ENCODE peak calls at places on chromosomes 7 and 10, in seven cellular contexts. X, V, F, I, Q, T and E are unnamed samples. For H3K9me2, the result is how much of the 10 kb centered on the place peaks cover.

GRCh38 chr7:29480456-29480855 is 83.2 kb upstream of the PRR15 start:
- DNase-seq in Q (no peak), V (peak), T (no peak), X (no peak), I (no peak), F (no peak), E (no peak)

GRCh38 chr7:40267583-40267982 is 132.8 kb downstream of the SUGCT start:
- DNase-seq in T (no peak), Q (no peak), V (no peak), X (no peak), I (no peak), F (no peak), E (no peak)

GRCh38 chr10:43965033-43965917 is 316.6 kb upstream of the ZNF32 start:
- DNase-seq in X (no peak), Q (no peak), V (no peak), F (no peak), T (peak), I (no peak), E (peak)

GRCh38 chr7:88254721-88255120 is 34.9 kb upstream of the SRI start:
- DNase-seq in X (peak), V (no peak), I (no peak), Q (no peak), F (peak), T (no peak), E (no peak)

GRCh38 chr7:137681657-137682562 is 164.9 kb downstream of the DGKI start:
- DNase-seq in F (no peak), Q (no peak), X (peak), V (no peak), I (no peak), T (no peak), E (no peak)

GRCh38 chr7:27160546-27161213 is 4.2 kb upstream of the HOXA7 start:
- DNase-seq in V (peak), T (peak), Q (peak), I (peak), X (peak), F (no peak), E (peak)

GRCh38 chr7:134947831-134948230 is 38.5 kb upstream of the AGBL3 start:
- DNase-seq in F (no peak), T (no peak), I (no peak), V (no peak), X (no peak), Q (no peak), E (no peak)

GRCh38 chr10:127854769-127855583 is 37.8 kb downstream of the CLRN3 start:
- DNase-seq in X (no peak), I (no peak), V (no peak), T (peak), F (no peak), Q (no peak), E (peak)

GRCh38 chr7:33982425-33982786 is 77.1 kb downstream of the BMPER start:
- DNase-seq in V (no peak), X (peak), Q (no peak), F (peak), T (no peak), I (peak), E (no peak)

GRCh38 chr7:107180378-107180777 is 11.6 kb downstream of the HBP1 start:
- DNase-seq in V (peak), T (no peak), I (no peak), F (peak), X (peak), Q (no peak), E (no peak)

GRCh38 chr10:111035542-111035941 is 41.3 kb upstream of the ADRA2A start:
- DNase-seq in X (no peak), I (no peak), T (no peak), Q (no peak), V (no peak), F (no peak), E (no peak)

GRCh38 chr10:8665322-8665721 is 610.8 kb downstream of the GATA3 start:
- DNase-seq in T (no peak), X (no peak), Q (no peak), I (no peak), F (no peak), V (peak), E (no peak)

GRCh38 chr10:78139336-78139735 is 105.7 kb downstream of the RPS24 start:
- DNase-seq in X (no peak), I (peak), Q (peak), T (no peak), F (no peak), V (peak), E (no peak)

GRCh38 chr10:95728535-95728934 is 27.4 kb upstream of the ENTPD1 start:
- DNase-seq in Q (no peak), F (no peak), V (no peak), I (no peak), T (no peak), X (peak), E (no peak)

GRCh38 chr10:53664620-53665019 is 892.0 kb upstream of the MBL2 start:
- DNase-seq in X (peak), T (no peak), F (no peak), I (no peak), V (peak), Q (no peak), E (no peak)

GRCh38 chr10:4241724-4242345 is 456.8 kb upstream of the KLF6 start:
- DNase-seq in T (no peak), I (peak), F (no peak), V (peak), Q (no peak), X (no peak), E (no peak)

GRCh38 chr7:73425356-73425983 is 8.1 kb upstream of the FZD9 start:
- DNase-seq in V (no peak), I (no peak), F (no peak), X (no peak), T (no peak), Q (no peak), E (no peak)

GRCh38 chr10:33559105-33559504 is 224.6 kb upstream of the NRP1 start:
- DNase-seq in I (no peak), T (no peak), F (no peak), Q (peak), X (peak), V (peak), E (no peak)

GRCh38 chr7:131244259-131244852 is 83.3 kb upstream of the MKLN1 start:
- DNase-seq in Q (peak), T (no peak), F (peak), X (peak), I (peak), V (peak), E (no peak)

GRCh38 chr7:55117286-55117685 is 98.5 kb downstream of the EGFR start:
- DNase-seq in F (no peak), Q (no peak), I (no peak), X (no peak), V (no peak), T (no peak), E (no peak)

GRCh38 chr10:59073456-59074053 is 102.9 kb upstream of the PHYHIPL start:
- DNase-seq in X (no peak), F (no peak), I (no peak), T (no peak), V (peak), Q (no peak), E (no peak)

GRCh38 chr7:2607122-2607912 is 24.5 kb upstream of the TTYH3 start:
- DNase-seq in F (no peak), V (no peak), X (no peak), Q (peak), I (no peak), T (no peak), E (no peak)

GRCh38 chr7:867001-867405 is 9.4 kb upstream of the GET4 start:
- DNase-seq in F (no peak), V (no peak), Q (no peak), T (no peak), X (no peak), I (no peak), E (no peak)

GRCh38 chr10:69961168-69961863 is 91.3 kb upstream of the MACROH2A2 start:
- DNase-seq in T (peak), I (peak), V (peak), X (peak), F (no peak), Q (peak), E (no peak)

GRCh38 chr7:79461660-79462059 is 8.2 kb upstream of the MAGI2 start:
- DNase-seq in X (peak), V (peak), Q (no peak), F (no peak), I (no peak), T (no peak), E (no peak)

GRCh38 chr10:4431114-4431862 is 394.7 kb upstream of the AKR1E2 start:
- DNase-seq in I (no peak), T (no peak), X (no peak), V (no peak), F (peak), Q (no peak), E (no peak)

GRCh38 chr7:21128418-21128817 is 299.5 kb upstream of the SP4 start:
- DNase-seq in V (peak), X (peak), F (no peak), T (no peak), I (no peak), Q (no peak), E (no peak)

GRCh38 chr10:33706746-33707145 is 372.3 kb upstream of the NRP1 start:
- DNase-seq in V (no peak), Q (no peak), T (no peak), I (no peak), F (no peak), X (peak), E (no peak)

GRCh38 chr7:148983220-148984146 is 44.8 kb downstream of the PDIA4 start:
- DNase-seq in X (peak), Q (peak), V (peak), I (peak), T (peak), F (peak), E (peak)

GRCh38 chr10:93541402-93542357 is 24.8 kb upstream of the FFAR4 start:
- DNase-seq in T (peak), X (peak), I (peak), F (peak), V (peak), Q (peak), E (no peak)

GRCh38 chr10:128324058-128324457 is 197.8 kb upstream of the MKI67 start:
- DNase-seq in V (peak), X (no peak), Q (no peak), I (peak), F (no peak), T (no peak), E (peak)

GRCh38 chr7:148838905-148839304 is 45.2 kb downstream of the EZH2 start:
- DNase-seq in Q (no peak), V (no peak), X (no peak), I (no peak), F (no peak), T (no peak), E (peak)

GRCh38 chr10:61939575-61940301 is 38.2 kb downstream of the ARID5B start:
- DNase-seq in Q (no peak), T (no peak), X (peak), V (no peak), F (no peak), I (no peak), E (no peak)

GRCh38 chr10:61941202-61941651 is 39.7 kb downstream of the ARID5B start:
- DNase-seq in V (no peak), F (no peak), Q (no peak), T (peak), X (no peak), I (no peak), E (no peak)

GRCh38 chr10:61944445-61945123 is 43.1 kb downstream of the ARID5B start:
- DNase-seq in X (peak), I (no peak), F (no peak), T (no peak), Q (no peak), V (no peak), E (no peak)

GRCh38 chr10:61942997-61943457 is 41.5 kb downstream of the ARID5B start:
- DNase-seq in Q (no peak), I (no peak), V (no peak), F (no peak), X (no peak), T (no peak), E (no peak)

GRCh38 chr10:61943699-61944444 is 42.4 kb downstream of the ARID5B start:
- DNase-seq in I (no peak), V (no peak), Q (peak), X (peak), F (no peak), T (peak), E (no peak)
- TF ChIP-seq CTCF in I (no peak), V (no peak), Q (peak), X (peak), F (no peak), T (peak), E (peak)

DNA sequence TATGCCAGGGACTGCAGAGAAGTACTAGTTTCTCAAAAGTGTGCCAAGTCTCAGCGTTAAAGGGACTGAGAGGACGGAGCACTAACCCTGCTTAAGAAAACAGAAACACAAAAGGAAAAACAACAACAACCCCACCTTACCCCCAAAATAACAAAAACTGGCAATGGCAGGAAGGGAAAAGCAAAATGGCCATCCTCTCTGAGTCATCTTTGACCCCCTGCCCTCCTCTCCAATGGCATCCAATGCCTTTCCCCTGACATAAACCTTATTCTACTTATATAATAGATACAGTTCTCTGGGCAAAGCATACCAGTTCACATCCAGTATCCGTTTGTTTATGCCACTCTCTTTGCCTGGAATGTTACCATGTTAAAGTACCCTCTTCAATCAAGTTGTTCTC is 1.6 kb downstream of the POLR1F start:
- DNase-seq in X (no peak), T (no peak), Q (no peak), I (no peak), F (no peak), V (no peak), E (no peak)
- TF ChIP-seq EZH2phosphoT487 in X (no peak), T (no peak), Q (no peak), I (no peak), F (no peak), V (no peak), E (no peak)

DNA sequence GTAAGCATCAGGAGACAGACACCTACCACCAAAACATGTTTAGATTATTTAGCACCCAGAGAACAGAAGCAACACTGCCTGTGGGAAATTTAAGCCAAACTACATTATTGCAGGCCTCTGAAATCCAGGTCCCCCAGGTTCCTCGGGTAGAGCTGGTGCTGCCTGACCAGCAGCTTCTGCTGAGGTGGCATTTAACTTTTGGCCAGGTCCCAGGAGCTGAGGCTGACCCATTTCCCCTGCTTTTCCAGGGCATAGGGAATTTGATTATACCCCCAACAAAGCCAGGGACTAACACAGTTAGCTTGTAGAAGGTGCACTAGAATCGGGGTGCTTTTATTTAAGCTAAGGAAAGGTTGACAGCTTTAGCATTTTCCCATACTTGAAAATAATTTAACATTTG is 4.7 kb downstream of the LRRC4 start:
- DNase-seq in V (no peak), F (no peak), Q (peak), X (no peak), I (no peak), T (no peak), E (no peak)
- H3K9me2 ChIP-seq in V (under half), F (under half), Q (under half), X (under half), I (under half), T (under half), E (under half)

GRCh38 chr7:38886265-38886664 is 22.7 kb downstream of the VPS41 start:
- DNase-seq in V (no peak), F (no peak), Q (no peak), I (peak), T (no peak), X (no peak), E (no peak)

GRCh38 chr7:38890597-38890996 is 18.4 kb downstream of the VPS41 start:
- DNase-seq in I (no peak), F (no peak), X (no peak), V (no peak), Q (no peak), T (no peak), E (no peak)

GRCh38 chr7:38889079-38889478 is 19.9 kb downstream of the VPS41 start:
- DNase-seq in Q (no peak), I (no peak), V (no peak), T (no peak), F (no peak), X (no peak), E (no peak)

GRCh38 chr7:38893061-38893460 is 15.9 kb downstream of the VPS41 start:
- DNase-seq in T (no peak), F (no peak), V (no peak), X (peak), Q (no peak), I (no peak), E (no peak)

GRCh38 chr7:38889872-38890432 is 19.0 kb downstream of the VPS41 start:
- DNase-seq in Q (no peak), I (no peak), T (no peak), V (no peak), X (no peak), F (no peak), E (no peak)
- TF ChIP-seq CTCF in Q (peak), I (no peak), T (peak), V (peak), X (peak), F (no peak), E (peak)

GRCh38 chr7:150383710-150384397 is 4.7 kb downstream of the ZNF775 start:
- DNase-seq in T (no peak), X (no peak), I (peak), Q (peak), F (no peak), V (peak), E (peak)

GRCh38 chr7:150382844-150383225 is 3.7 kb downstream of the ZNF775 start:
- DNase-seq in X (no peak), V (no peak), I (no peak), T (no peak), Q (no peak), F (no peak), E (peak)

GRCh38 chr7:150381785-150382122 is 2.6 kb downstream of the ZNF775 start:
- DNase-seq in V (no peak), F (no peak), T (no peak), Q (no peak), I (no peak), X (no peak), E (no peak)

GRCh38 chr7:150381096-150381495 is 2.0 kb downstream of the ZNF775 start:
- DNase-seq in T (no peak), I (no peak), Q (no peak), V (no peak), X (no peak), F (no peak), E (no peak)

GRCh38 chr7:150382123-150382843 is 3.2 kb downstream of the ZNF775 start:
- DNase-seq in T (no peak), F (no peak), Q (no peak), V (no peak), X (no peak), I (no peak), E (peak)
- TF ChIP-seq EZH2phosphoT487 in T (no peak), F (no peak), Q (no peak), V (no peak), X (no peak), I (no peak), E (no peak)

GRCh38 chr7:16719699-16720098 is 33.9 kb upstream of the TSPAN13 start:
- DNase-seq in Q (no peak), I (no peak), T (no peak), V (no peak), F (no peak), X (no peak), E (no peak)
- H3K9me2 ChIP-seq in Q (under half), I (under half), T (under half), V (under half), F (under half), X (under half), E (under half)

GRCh38 chr10:14384915-14385314 is 54.2 kb upstream of the FRMD4A start:
- DNase-seq in V (no peak), T (no peak), I (no peak), Q (no peak), X (no peak), F (no peak), E (peak)

GRCh38 chr10:14386202-14386593 is 55.5 kb upstream of the FRMD4A start:
- DNase-seq in T (no peak), V (no peak), F (no peak), Q (no peak), I (no peak), X (peak), E (peak)

GRCh38 chr10:14383266-14383665 is 52.5 kb upstream of the FRMD4A start:
- DNase-seq in T (no peak), I (no peak), F (no peak), X (no peak), Q (no peak), V (no peak), E (no peak)

GRCh38 chr10:14384096-14384730 is 53.5 kb upstream of the FRMD4A start:
- DNase-seq in F (no peak), Q (no peak), I (no peak), X (no peak), T (no peak), V (no peak), E (no peak)

GRCh38 chr10:14385591-14386201 is 55.0 kb upstream of the FRMD4A start:
- DNase-seq in X (peak), I (no peak), V (no peak), T (no peak), F (no peak), Q (no peak), E (no peak)
- TF ChIP-seq CTCF in X (no peak), I (peak), V (no peak), T (peak), F (peak), Q (peak), E (peak)